ENCODE peak calls at places on chromosomes 11 and 22, in six cellular contexts. A is AG08395; U is DMS153; T is stimulated activated CD4-positive, alpha-beta T cell treated with anti-CD3 and anti-CD28 coated beads, Interleukin-15, amount 100 ng/mL, for 24 hours; O is NCI-H460; N is brain microvascular endothelial cell. L is an unnamed sample.

GRCh38 chr22:19579113-19579811 is 55.1 kb upstream of the CLDN5 start:
- DNase-seq in A (no peak), U (no peak), T (peak; percentile 19), O (no peak), N (no peak), L (no peak)

GRCh38 chr22:50299724-50300619 is 7.5 kb downstream of the PLXNB2 start:
- DNase-seq in A (no peak), U (no peak), T (no peak), O (no peak), N (no peak), L (no peak)

GRCh38 chr11:77039491-77040400 is 5.5 kb downstream of the B3GNT6 start:
- DNase-seq in A (peak; percentile 43), U (no peak), T (peak; percentile 47), O (no peak), N (peak; percentile 24), L (no peak)

GRCh38 chr11:45042560-45042959 is 91.9 kb upstream of the TP53I11 start:
- DNase-seq in A (peak; percentile 48), U (no peak), T (no peak), O (no peak), N (no peak), L (peak; percentile 35)

GRCh38 chr11:78684377-78684776 is 109.7 kb upstream of the NARS2 start:
- DNase-seq in A (no peak), U (no peak), T (no peak), O (no peak), N (no peak), L (no peak)

GRCh38 chr22:48350456-48350855 is 1477.2 kb downstream of the BRD1 start:
- DNase-seq in A (no peak), U (no peak), T (no peak), O (no peak), N (no peak), L (no peak)

GRCh38 chr11:113664069-113664980 is 41.8 kb downstream of the TMPRSS5 start:
- DNase-seq in A (peak; percentile 54), U (no peak), T (no peak), O (no peak), N (peak; percentile 82), L (peak; percentile 13)

GRCh38 chr11:95877288-95877687 is 46.6 kb downstream of the MTMR2 start:
- DNase-seq in A (peak; percentile 86), U (no peak), T (no peak), O (no peak), N (peak; percentile 94), L (no peak)

GRCh38 chr11:77322506-77322905 is 21.0 kb upstream of the GDPD4 start:
- DNase-seq in A (peak; percentile 75), U (no peak), T (no peak), O (no peak), N (no peak), L (no peak)

GRCh38 chr11:8252388-8252787 is 11.3 kb downstream of the LMO1 start:
- DNase-seq in A (no peak), U (no peak), T (no peak), O (no peak), N (no peak), L (no peak)

GRCh38 chr11:66337103-66337899 is 1.1 kb upstream of the RIN1 start:
- DNase-seq in A (no peak), U (no peak), T (no peak), O (no peak), N (peak; percentile 23), L (no peak)

GRCh38 chr22:46149493-46149997 is 781 bp upstream of the PPARA start:
- DNase-seq in A (no peak), U (peak; percentile 42), T (peak; percentile 42), O (no peak), N (no peak), L (no peak)

GRCh38 chr11:100680070-100680469 is 7.0 kb upstream of the ARHGAP42 start:
- DNase-seq in A (no peak), U (peak; percentile 3), T (no peak), O (no peak), N (no peak), L (no peak)

GRCh38 chr11:11400635-11401232 is 47.7 kb upstream of the CSNK2A3 start:
- DNase-seq in A (no peak), U (no peak), T (no peak), O (peak; percentile 3), N (no peak), L (no peak)

GRCh38 chr11:104124979-104125378 is 39.0 kb downstream of the PDGFD start:
- DNase-seq in A (no peak), U (no peak), T (no peak), O (no peak), N (no peak), L (no peak)

GRCh38 chr11:539971-540481 is 2.7 kb downstream of the LRRC56 start:
- DNase-seq in A (no peak), U (no peak), T (no peak), O (no peak), N (no peak), L (no peak)

GRCh38 chr11:67273260-67273990 is 7.2 kb downstream of the GRK2 start:
- DNase-seq in A (no peak), U (no peak), T (no peak), O (no peak), N (no peak), L (no peak)

GRCh38 chr11:128632151-128632791 is 44.9 kb upstream of the ETS1 start:
- DNase-seq in A (peak; percentile 65), U (peak; percentile 39), T (peak; percentile 61), O (peak; percentile 7), N (peak; percentile 45), L (peak; percentile 44)

GRCh38 chr11:128689946-128690745 is 3.7 kb upstream of the FLI1 start:
- DNase-seq in A (no peak), U (no peak), T (no peak), O (no peak), N (no peak), L (no peak)

GRCh38 chr11:65613091-65613928 is 711 bp downstream of the MAP3K11 start:
- DNase-seq in A (peak; percentile 12), U (no peak), T (peak; percentile 34), O (no peak), N (no peak), L (peak; percentile 52)

GRCh38 chr22:36940676-36941075 is 27.2 kb downstream of the CSF2RB start:
- DNase-seq in A (no peak), U (no peak), T (no peak), O (no peak), N (no peak), L (no peak)

L was measured in A549.